ENCODE peak calls at places on chromosomes 6 and 20, in six cellular contexts. M is Calu3, S is adrenal gland, C is type B pancreatic cell, Q is breast epithelium, L is choroid plexus epithelial cell. A is an unnamed sample.

GRCh38 chr20:6164421-6165341 is 41.9 kb upstream of the FERMT1 start:
- DNase-seq in M (no peak), S (peak), C (no peak), Q (no peak), L (peak), A (no peak)

GRCh38 chr6:96899019-96899418 is 1.3 kb upstream of the NDUFAF4 start:
- DNase-seq in M (peak), S (peak), C (no peak), Q (no peak), L (peak), A (no peak)

GRCh38 chr6:105430685-105431084 is 27.8 kb upstream of the PREP start:
- DNase-seq in M (no peak), S (no peak), C (no peak), Q (no peak), L (no peak), A (no peak)

GRCh38 chr6:53943410-53943809 is 148.6 kb downstream of the LRRC1 start:
- DNase-seq in M (no peak), S (no peak), C (no peak), Q (no peak), L (peak), A (no peak)

GRCh38 chr20:12207875-12208274 is 290.2 kb downstream of the BTBD3 start:
- DNase-seq in M (peak), S (peak), C (no peak), Q (no peak), L (peak), A (no peak)

GRCh38 chr6:116278853-116279231 is 888 bp downstream of the TSPYL1 start:
- DNase-seq in M (no peak), S (peak), C (no peak), Q (peak), L (no peak), A (no peak)

GRCh38 chr20:23244207-23244915 is 106.2 kb upstream of the NXT1 start:
- DNase-seq in M (no peak), S (no peak), C (no peak), Q (no peak), L (no peak), A (no peak)

GRCh38 chr6:163571730-163572129 is 157.2 kb downstream of the QKI start:
- DNase-seq in M (no peak), S (no peak), C (no peak), Q (no peak), L (no peak), A (no peak)

GRCh38 chr20:52193133-52193532 is 1.6 kb upstream of the ZFP64 start:
- DNase-seq in M (no peak), S (no peak), C (no peak), Q (no peak), L (no peak), A (no peak)

GRCh38 chr6:47633141-47633540 is 65.2 kb upstream of the ADGRF4 start:
- DNase-seq in M (no peak), S (no peak), C (no peak), Q (no peak), L (peak), A (no peak)
- TF ChIP-seq CTCF in M (no peak), S (no peak), C (no peak), Q (no peak), L (peak), A (no peak)

GRCh38 chr6:13091192-13091591 is 237.1 kb downstream of the TBC1D7 start:
- DNase-seq in M (no peak), S (no peak), C (no peak), Q (no peak), L (no peak), A (no peak)

DNA sequence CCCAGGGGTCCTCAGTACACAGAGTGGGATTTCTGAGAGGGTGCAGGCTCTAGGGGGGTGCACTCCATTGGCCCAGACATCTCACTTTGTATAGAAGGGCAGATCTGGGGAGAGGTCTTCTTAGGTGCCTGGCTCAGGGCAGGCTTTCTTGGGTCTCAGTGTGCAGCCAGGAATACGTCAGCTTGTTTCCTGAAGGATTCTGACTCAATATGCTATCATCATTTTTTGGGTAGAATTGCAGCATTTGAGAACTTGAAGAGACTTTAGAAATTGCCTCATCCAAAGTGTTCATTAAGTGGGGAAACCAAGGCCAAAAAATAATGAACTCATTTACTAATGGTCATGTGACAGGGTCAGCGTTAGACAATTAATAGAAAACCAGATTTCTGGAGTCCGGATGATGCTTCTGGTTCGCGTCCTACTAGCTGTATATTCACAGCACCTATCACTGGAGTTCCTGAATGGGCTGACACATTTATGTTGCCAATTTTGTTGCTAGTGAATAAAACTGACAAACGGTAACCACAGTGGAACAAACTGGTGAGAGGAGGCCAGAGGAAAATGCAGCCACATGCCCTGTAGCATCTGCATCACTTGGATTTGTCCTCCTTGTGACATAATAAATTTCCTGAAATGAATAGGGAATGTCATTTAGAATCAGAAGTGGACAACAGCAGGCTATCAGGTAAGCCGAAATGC is 238.9 kb downstream of the TBC1D7 start:
- DNase-seq in M (no peak), S (no peak), C (no peak), Q (no peak), L (no peak), A (no peak)
- TF ChIP-seq CTCF in M (no peak), S (no peak), C (no peak), Q (no peak), L (no peak), A (no peak)

DNA sequence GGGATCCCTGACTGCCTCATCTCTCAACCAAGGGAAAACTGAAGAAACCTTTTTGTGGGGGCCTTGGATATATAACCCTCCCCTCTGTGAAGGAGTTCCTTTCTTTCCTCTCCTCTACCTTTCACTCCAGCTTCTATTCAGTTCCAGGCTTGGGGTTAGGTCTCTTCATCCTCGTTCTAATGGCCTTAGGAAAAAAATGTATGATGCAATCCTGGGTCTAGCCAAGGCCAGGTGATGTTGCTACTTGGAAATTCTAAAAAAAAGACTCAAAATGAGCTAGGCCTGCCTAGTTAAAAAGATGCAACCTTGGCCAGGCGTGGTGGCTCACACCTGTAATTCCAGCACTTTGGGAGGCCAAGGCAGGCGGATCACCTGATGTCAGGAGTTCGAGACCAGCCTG is 7.6 kb downstream of the ABCC10 start:
- DNase-seq in M (no peak), S (no peak), C (no peak), Q (no peak), L (no peak), A (no peak)
- TF ChIP-seq CTCF in M (no peak), S (no peak), C (no peak), Q (no peak), L (no peak), A (no peak)

GRCh38 chr20:19834783-19835182 is 76.7 kb downstream of the RIN2 start:
- DNase-seq in M (no peak), S (no peak), C (no peak), Q (no peak), L (no peak), A (no peak)

GRCh38 chr20:19833395-19833794 is 75.3 kb downstream of the RIN2 start:
- DNase-seq in M (no peak), S (no peak), C (no peak), Q (no peak), L (no peak), A (no peak)

GRCh38 chr20:19832875-19833274 is 74.8 kb downstream of the RIN2 start:
- DNase-seq in M (no peak), S (no peak), C (no peak), Q (no peak), L (no peak), A (no peak)

GRCh38 chr20:19834287-19834686 is 76.2 kb downstream of the RIN2 start:
- DNase-seq in M (no peak), S (no peak), C (no peak), Q (no peak), L (no peak), A (no peak)

DNA sequence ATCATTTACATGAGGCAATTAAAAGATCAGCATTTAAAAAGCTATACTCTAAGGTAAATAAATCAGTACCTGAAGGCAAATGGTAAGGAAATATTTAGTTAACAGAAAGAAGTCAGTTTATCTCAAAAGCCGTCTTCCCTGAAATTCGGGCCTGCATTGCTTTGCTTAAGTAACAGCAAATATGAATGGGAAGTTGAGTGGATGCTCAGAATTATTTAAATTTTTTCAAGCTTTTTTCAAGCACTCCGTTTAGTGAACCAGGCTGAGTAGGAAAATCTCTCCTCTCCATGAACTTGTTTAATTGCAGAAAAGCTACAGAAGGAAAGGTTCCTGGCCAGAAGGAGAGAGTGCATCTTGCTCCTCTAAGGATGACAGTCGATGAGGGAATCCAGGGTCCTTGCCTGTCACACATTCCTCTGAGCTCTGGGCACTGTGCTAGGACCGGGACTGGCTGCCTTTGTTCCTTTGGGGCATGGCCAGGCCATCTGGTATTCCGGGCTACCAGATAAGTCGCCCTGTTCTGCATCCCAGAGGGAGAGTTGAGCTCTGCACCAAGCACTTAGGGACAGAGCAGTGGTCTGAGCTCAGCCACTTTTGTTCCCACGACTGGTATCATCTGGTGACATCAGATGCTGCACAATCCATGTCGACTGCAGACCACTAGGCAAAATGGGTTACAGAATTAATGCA is 77.6 kb downstream of the RIN2 start:
- DNase-seq in M (no peak), S (no peak), C (no peak), Q (no peak), L (no peak), A (no peak)
- TF ChIP-seq CTCF in M (no peak), S (no peak), C (no peak), Q (no peak), L (no peak), A (no peak)

DNA sequence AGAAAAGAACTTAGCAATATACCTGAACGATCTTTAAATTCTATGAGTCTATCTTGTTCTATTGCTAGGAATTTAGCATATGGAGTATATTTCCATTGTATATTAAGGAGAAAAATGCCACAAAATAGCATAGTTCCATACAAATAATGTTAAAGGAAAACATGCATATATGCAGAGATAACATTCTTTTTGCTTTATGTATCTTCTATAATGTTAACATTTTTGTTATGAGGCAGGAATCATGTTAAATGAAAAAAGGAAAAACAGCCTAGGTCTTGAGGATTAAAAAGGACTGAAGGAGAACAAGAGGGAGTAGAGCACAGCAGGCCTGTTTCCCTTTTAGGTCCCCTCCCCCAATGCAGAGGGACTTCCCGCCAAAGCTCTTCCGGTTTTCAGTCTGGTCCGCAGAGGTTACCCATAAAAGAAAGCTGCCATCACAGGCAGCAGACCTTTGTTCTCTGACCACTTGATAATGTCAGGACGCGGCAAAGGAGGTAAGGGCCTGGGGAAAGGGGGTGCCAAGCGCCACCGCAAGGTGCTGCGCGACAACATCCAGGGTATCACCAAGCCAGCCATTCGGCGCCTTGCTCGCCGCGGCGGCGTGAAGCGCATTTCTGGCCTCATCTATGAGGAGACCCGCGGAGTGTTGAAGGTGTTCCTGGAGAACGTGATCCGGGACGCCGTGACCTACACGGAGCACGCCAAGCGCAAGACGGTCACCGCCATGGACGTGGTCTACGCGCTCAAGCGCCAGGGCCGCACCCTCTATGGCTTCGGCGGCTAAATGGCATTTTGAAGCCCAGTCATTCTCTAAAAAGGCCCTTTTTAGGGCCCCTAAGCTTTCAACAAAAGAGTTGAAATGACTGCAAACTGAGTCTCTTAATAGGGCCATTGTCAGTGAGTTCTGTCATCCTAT is 108.4 kb upstream of the PRSS16 start:
- DNase-seq in M (peak), S (peak), C (peak), Q (no peak), L (peak), A (peak)
- TF ChIP-seq CTCF in M (no peak), S (no peak), C (peak), Q (no peak), L (peak), A (no peak)

DNA sequence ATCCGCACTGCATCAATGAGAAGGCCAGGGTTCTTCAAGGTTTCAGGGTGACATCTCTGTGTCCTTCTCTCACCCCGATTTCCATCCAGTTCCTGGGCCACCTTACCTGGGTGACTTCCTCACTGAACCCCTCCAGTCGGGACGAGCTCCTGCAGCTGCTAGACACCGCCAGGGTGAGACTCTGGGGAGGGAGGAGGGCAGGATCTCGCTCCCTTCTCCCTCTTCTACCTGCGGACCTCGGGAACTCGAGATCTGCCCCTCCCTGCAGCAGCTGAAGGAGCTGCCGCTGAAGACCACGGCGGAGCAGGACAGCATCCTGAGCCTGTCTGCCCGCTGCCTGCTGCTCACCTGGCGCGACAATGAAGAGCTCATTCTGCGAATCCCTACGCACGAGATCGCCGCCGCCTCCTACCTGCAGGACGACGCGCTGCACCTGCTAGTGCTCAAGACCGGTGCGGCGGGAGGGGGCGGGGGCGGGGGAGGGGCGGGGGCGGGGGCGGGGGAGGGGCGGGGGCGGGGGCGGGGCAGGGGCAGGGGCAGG is 7.5 kb downstream of the CCM2L start:
- DNase-seq in M (peak), S (no peak), C (no peak), Q (peak), L (no peak), A (peak)
- TF ChIP-seq CTCF in M (peak), S (no peak), C (peak), Q (no peak), L (no peak), A (peak)

GRCh38 chr6:161376367-161376766 is 102.5 kb upstream of the AGPAT4 start:
- DNase-seq in M (no peak), S (no peak), C (no peak), Q (no peak), L (no peak), A (no peak)

GRCh38 chr6:161373905-161374451 is 100.1 kb upstream of the AGPAT4 start:
- DNase-seq in M (peak), S (peak), C (peak), Q (peak), L (peak), A (no peak)

GRCh38 chr6:161372422-161372793 is 98.5 kb upstream of the AGPAT4 start:
- DNase-seq in M (no peak), S (no peak), C (no peak), Q (no peak), L (no peak), A (no peak)

GRCh38 chr6:161377116-161377515 is 103.3 kb upstream of the AGPAT4 start:
- DNase-seq in M (no peak), S (no peak), C (no peak), Q (no peak), L (no peak), A (no peak)

GRCh38 chr6:161374971-161375873 is 101.4 kb upstream of the AGPAT4 start:
- DNase-seq in M (peak), S (peak), C (no peak), Q (peak), L (no peak), A (no peak)
- TF ChIP-seq CTCF in M (no peak), S (peak), C (peak), Q (no peak), L (peak), A (no peak)